ENCODE peak calls at places on chromosomes 6 and 20, in nine cellular contexts. T, N, C, M, R, X, A, V and G are unnamed samples.

GRCh38 chr6:152161501-152161900 is 354.0 kb downstream of the ESR1 start:
- DNase-seq in T (peak; percentile 78), N (peak; percentile 53), C (no peak), M (no peak), R (no peak), X (peak; percentile 23), A (no peak), V (peak; percentile 26), G (no peak)

GRCh38 chr6:7912736-7913517 is 2.3 kb upstream of the TXNDC5 start:
- DNase-seq in T (no peak), N (peak; percentile 25), C (no peak), M (no peak), R (no peak), X (no peak), A (no peak), V (no peak), G (no peak)

GRCh38 chr6:163756079-163756478 is 341.6 kb downstream of the QKI start:
- DNase-seq in T (peak; percentile 21), N (no peak), C (no peak), M (peak; percentile 44), R (no peak), X (peak; percentile 75), A (no peak), V (peak; percentile 9), G (no peak)

GRCh38 chr20:19826179-19826914 is 68.3 kb downstream of the RIN2 start:
- DNase-seq in T (no peak), N (no peak), C (no peak), M (no peak), R (no peak), X (no peak), A (peak; percentile 2), V (no peak), G (no peak)

GRCh38 chr20:32517914-32518592 is 67.1 kb downstream of the NOL4L start:
- DNase-seq in T (no peak), N (peak; percentile 38), C (no peak), M (no peak), R (no peak), X (no peak), A (no peak), V (no peak), G (no peak)

GRCh38 chr20:22371843-22372242 is 212.5 kb downstream of the FOXA2 start:
- DNase-seq in T (no peak), N (no peak), C (no peak), M (no peak), R (no peak), X (peak; percentile 9), A (no peak), V (no peak), G (no peak)

GRCh38 chr6:34189806-34190503 is 44.1 kb upstream of the GRM4 start:
- DNase-seq in T (no peak), N (no peak), C (peak; percentile 44), M (peak; percentile 34), R (peak; percentile 73), X (no peak), A (no peak), V (no peak), G (no peak)

GRCh38 chr6:134503542-134504281 is 185.8 kb upstream of the SGK1 start:
- DNase-seq in T (no peak), N (no peak), C (no peak), M (no peak), R (no peak), X (no peak), A (no peak), V (no peak), G (no peak)

GRCh38 chr20:48861444-48861843 is 33.6 kb upstream of the PREX1 start:
- DNase-seq in T (no peak), N (no peak), C (no peak), M (no peak), R (no peak), X (peak; percentile 45), A (no peak), V (no peak), G (no peak)

GRCh38 chr6:23308166-23308565 is 738.8 kb downstream of the HDGFL1 start:
- DNase-seq in T (no peak), N (no peak), C (no peak), M (no peak), R (no peak), X (no peak), A (no peak), V (no peak), G (no peak)

GRCh38 chr6:159701413-159701999 is 8.5 kb upstream of the SOD2 start:
- DNase-seq in T (peak; percentile 97), N (no peak), C (no peak), M (no peak), R (no peak), X (no peak), A (no peak), V (peak; percentile 96), G (no peak)

GRCh38 chr20:46758929-46759669 is 49.6 kb downstream of the SLC2A10 start:
- DNase-seq in T (no peak), N (no peak), C (no peak), M (no peak), R (no peak), X (no peak), A (no peak), V (no peak), G (no peak)

GRCh38 chr6:150395388-150396009 is 26.7 kb downstream of the IYD start:
- DNase-seq in T (peak; percentile 51), N (peak; percentile 86), C (peak; percentile 50), M (peak; percentile 35), R (no peak), X (peak; percentile 55), A (peak; percentile 65), V (peak; percentile 56), G (no peak)

GRCh38 chr6:169130111-169130510 is 123.5 kb downstream of the THBS2 start:
- DNase-seq in T (no peak), N (no peak), C (no peak), M (no peak), R (no peak), X (no peak), A (no peak), V (no peak), G (no peak)

DNA sequence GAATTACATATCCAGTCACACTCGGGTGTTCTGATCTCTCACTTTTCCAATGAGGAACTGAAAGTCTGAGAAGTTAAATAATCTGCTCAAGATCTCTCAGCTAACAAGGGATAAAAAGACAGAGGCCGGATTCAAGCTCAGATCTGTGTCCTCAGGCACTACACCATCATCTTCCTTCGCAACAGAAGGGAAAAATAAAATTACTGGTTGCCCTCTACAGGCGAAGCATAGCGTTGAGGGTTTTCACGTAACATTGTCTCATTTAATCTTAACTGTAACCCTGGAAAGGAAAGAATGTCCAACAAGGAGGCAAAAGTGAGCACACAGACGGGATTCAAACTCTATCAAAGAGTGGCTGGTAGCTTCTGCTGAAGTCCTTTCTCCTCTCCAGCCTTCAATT is 67.8 kb upstream of the ANKEF1 start:
- DNase-seq in T (no peak), N (no peak), C (no peak), M (no peak), R (no peak), X (no peak), A (no peak), V (no peak), G (no peak)
- TF ChIP-seq CTCF in T (peak; percentile 20), N (peak; percentile 73), C (peak; percentile 11), M (no peak), R (no peak), X (peak; percentile 15), A (no peak), V (peak; percentile 23), G (peak; percentile 24)

DNA sequence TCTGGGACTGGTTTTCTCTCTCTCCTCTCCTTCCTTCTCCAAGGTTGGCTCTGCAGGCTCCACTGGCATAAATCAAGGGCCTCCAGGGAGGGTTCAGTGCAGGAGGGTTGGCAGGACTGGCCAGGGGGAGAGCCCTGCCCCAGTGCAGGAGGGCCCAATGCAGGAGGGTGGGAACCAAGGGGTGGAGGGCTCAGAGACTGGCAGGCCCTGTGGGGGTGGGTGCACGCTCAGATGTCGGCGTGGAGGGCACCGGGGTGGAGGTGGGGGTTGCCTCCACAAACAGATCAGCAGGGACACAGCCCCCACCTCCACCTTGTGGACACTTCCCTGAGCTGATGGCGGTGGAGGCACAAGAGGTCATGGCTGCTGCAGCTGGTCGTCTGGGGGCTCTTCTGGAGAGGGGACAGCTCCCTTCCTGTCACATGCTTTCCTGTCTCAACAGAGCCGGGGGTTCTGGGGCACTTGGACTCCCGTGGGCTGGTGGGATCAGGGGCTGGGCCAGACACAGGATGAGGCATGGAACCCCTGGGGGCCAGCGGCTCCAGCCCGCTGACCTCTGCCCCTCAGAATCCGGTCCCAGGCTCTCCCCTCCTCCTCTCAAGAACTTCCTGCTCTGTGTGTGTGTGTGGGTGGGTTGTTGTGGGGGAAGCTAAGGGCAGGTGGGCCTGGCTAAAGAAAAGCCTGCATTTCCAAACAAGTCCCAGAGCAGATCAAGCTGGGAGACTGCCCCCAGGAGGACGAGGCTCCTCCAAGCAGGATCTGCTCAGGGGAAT is 2.7 kb upstream of the ABHD16B start:
- DNase-seq in T (peak; percentile 59), N (peak; percentile 79), C (no peak), M (no peak), R (no peak), X (no peak), A (peak; percentile 22), V (peak; percentile 65), G (no peak)
- TF ChIP-seq CTCF in T (peak; percentile 50), N (peak; percentile 71), C (no peak), M (no peak), R (no peak), X (no peak), A (no peak), V (peak; percentile 40), G (peak; percentile 63)

DNA sequence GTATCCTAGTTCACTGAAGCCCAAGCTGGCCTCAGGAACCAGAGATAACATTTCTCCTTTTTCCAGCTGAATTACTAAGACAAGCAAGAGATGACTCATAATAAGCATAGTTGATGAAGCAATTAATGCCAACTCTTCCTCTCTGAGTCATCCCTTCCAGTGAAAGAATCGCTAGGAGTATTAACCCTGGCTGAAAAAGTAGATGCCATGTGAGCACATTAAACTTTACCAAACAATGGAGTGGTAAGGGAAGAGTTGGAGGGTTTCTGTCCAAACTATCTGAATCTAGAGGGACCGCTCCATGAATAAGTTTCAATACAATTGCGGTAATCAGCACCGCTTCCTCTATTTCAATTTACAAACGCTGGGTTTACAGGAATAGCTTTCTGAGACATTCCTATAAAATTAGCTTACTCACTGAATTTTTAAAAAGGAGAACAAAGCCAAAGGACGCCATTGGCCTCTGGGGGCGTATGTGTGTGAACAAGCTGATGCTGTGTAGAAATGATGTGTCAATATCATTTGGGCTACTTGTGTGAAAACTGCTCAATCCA is 48.3 kb downstream of the ATXN1 start:
- DNase-seq in T (peak; percentile 95), N (peak; percentile 52), C (peak; percentile 68), M (peak; percentile 35), R (no peak), X (no peak), A (no peak), V (peak; percentile 91), G (no peak)
- TF ChIP-seq CTCF in T (peak; percentile 41), N (peak; percentile 51), C (peak; percentile 15), M (no peak), R (peak; percentile 11), X (peak; percentile 37), A (no peak), V (peak; percentile 17), G (peak; percentile 50)

DNA sequence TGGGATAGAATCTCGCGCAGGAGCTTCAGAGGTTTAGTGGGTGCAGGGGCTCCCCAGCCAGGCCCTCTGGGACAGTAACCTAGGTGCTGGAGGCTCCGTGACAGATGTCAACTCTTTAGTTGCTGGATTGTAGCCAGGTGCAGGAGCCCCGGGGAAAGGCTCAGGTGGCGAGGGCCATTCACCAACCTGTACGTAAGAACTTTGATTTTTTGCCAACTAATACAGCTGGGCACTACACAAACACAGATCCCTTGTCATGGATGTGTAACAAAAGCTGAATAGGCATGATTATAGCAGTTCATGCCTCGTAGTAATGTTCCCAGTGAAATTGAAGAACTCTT is 82.6 kb downstream of the CDC5L start:
- DNase-seq in T (no peak), N (no peak), C (no peak), M (no peak), R (no peak), X (no peak), A (no peak), V (no peak), G (no peak)
- TF ChIP-seq CTCF in T (no peak), N (peak; percentile 43), C (no peak), M (no peak), R (no peak), X (no peak), A (peak; percentile 19), V (peak; percentile 11), G (peak; percentile 26)